ENCODE peak calls at places on chromosomes 6 and 20, in eight cellular contexts. B, N, C, S, H, X, M and Z are unnamed samples.

GRCh38 chr6:105174512-105174911 is 5.3 kb downstream of the POPDC3 start:
- DNase-seq in B (no peak), N (no peak), C (no peak), S (no peak), H (no peak), X (no peak), M (no peak), Z (no peak)

GRCh38 chr20:40961176-40961575 is 67.4 kb upstream of the TOP1 start:
- DNase-seq in B (no peak), N (no peak), C (no peak), S (no peak), H (no peak), X (no peak), M (no peak), Z (peak)

GRCh38 chr6:143236151-143236788 is 175.6 kb downstream of the AIG1 start:
- DNase-seq in B (no peak), N (no peak), C (no peak), S (no peak), H (no peak), X (no peak), M (no peak), Z (no peak)

GRCh38 chr6:129498556-129498940 is 211.4 kb downstream of the ARHGAP18 start:
- DNase-seq in B (peak), N (no peak), C (no peak), S (no peak), H (no peak), X (no peak), M (no peak), Z (no peak)

GRCh38 chr6:131065112-131065823 is 2.2 kb upstream of the EPB41L2 start:
- DNase-seq in B (no peak), N (no peak), C (no peak), S (no peak), H (no peak), X (no peak), M (no peak), Z (no peak)

GRCh38 chr6:143613749-143614148 is 64.0 kb upstream of the PHACTR2 start:
- DNase-seq in B (no peak), N (no peak), C (no peak), S (no peak), H (no peak), X (no peak), M (no peak), Z (no peak)

GRCh38 chr6:93282521-93283031 is 136.8 kb downstream of the EPHA7 start:
- DNase-seq in B (no peak), N (no peak), C (peak), S (no peak), H (peak), X (no peak), M (no peak), Z (peak)

GRCh38 chr6:50271266-50271665 is 221.5 kb upstream of the DEFB112 start:
- DNase-seq in B (no peak), N (no peak), C (no peak), S (no peak), H (no peak), X (no peak), M (no peak), Z (no peak)

GRCh38 chr20:31967830-31968249 is at the start of gene XKR7:
- DNase-seq in B (no peak), N (no peak), C (no peak), S (no peak), H (no peak), X (no peak), M (peak), Z (no peak)

GRCh38 chr6:5214570-5215052 is 46.1 kb downstream of the LYRM4 start:
- DNase-seq in B (peak), N (no peak), C (peak), S (no peak), H (no peak), X (no peak), M (no peak), Z (no peak)

GRCh38 chr6:44003345-44004061 is 123.7 kb downstream of the MRPL14 start:
- DNase-seq in B (no peak), N (no peak), C (no peak), S (no peak), H (peak), X (peak), M (no peak), Z (no peak)

GRCh38 chr20:1907586-1907985 is 12.4 kb downstream of the SIRPA start:
- DNase-seq in B (peak), N (no peak), C (no peak), S (no peak), H (no peak), X (no peak), M (no peak), Z (no peak)

GRCh38 chr6:5379647-5380242 is 118.4 kb downstream of the FARS2 start:
- DNase-seq in B (peak), N (peak), C (no peak), S (no peak), H (no peak), X (no peak), M (no peak), Z (no peak)

GRCh38 chr20:11907621-11908020 is 10.1 kb upstream of the BTBD3 start:
- DNase-seq in B (no peak), N (no peak), C (no peak), S (no peak), H (no peak), X (no peak), M (no peak), Z (no peak)

GRCh38 chr6:140538926-140539325 is 1164.5 kb upstream of the CITED2 start:
- DNase-seq in B (peak), N (no peak), C (no peak), S (no peak), H (no peak), X (no peak), M (no peak), Z (no peak)

GRCh38 chr20:9258891-9259290 is 190.0 kb downstream of the PLCB4 start:
- DNase-seq in B (no peak), N (no peak), C (no peak), S (no peak), H (no peak), X (no peak), M (no peak), Z (no peak)

GRCh38 chr20:23995905-23996666 is 7.5 kb upstream of the GGTLC1 start:
- DNase-seq in B (peak), N (no peak), C (peak), S (peak), H (peak), X (peak), M (peak), Z (no peak)

GRCh38 chr20:38883081-38883980 is 42.9 kb upstream of the FAM83D start:
- DNase-seq in B (peak), N (no peak), C (no peak), S (no peak), H (peak), X (no peak), M (peak), Z (no peak)

GRCh38 chr20:29313481-29313880 is 1944.0 kb upstream of the DEFB115 start:
- DNase-seq in B (no peak), N (no peak), C (no peak), S (no peak), H (no peak), X (no peak), M (no peak), Z (no peak)

GRCh38 chr6:95110767-95111166 is 466.6 kb upstream of the MANEA start:
- DNase-seq in B (no peak), N (no peak), C (no peak), S (no peak), H (no peak), X (no peak), M (no peak), Z (no peak)

GRCh38 chr6:36940027-36940426 is 14.5 kb upstream of the PI16 start:
- DNase-seq in B (no peak), N (no peak), C (no peak), S (no peak), H (no peak), X (no peak), M (no peak), Z (peak)

GRCh38 chr6:156701961-156702360 is 75.2 kb upstream of the ARID1B start:
- DNase-seq in B (no peak), N (no peak), C (no peak), S (no peak), H (no peak), X (no peak), M (no peak), Z (no peak)

GRCh38 chr6:16305246-16305725 is 66.9 kb downstream of the GMPR start:
- DNase-seq in B (no peak), N (peak), C (no peak), S (no peak), H (no peak), X (no peak), M (no peak), Z (peak)

GRCh38 chr6:34969662-34970265 is 80.7 kb downstream of the ANKS1A start:
- DNase-seq in B (no peak), N (no peak), C (no peak), S (no peak), H (no peak), X (no peak), M (no peak), Z (no peak)

GRCh38 chr20:11918280-11918952 is 723 bp downstream of the BTBD3 start:
- DNase-seq in B (no peak), N (no peak), C (no peak), S (no peak), H (no peak), X (no peak), M (no peak), Z (no peak)

GRCh38 chr6:63527658-63528514 is 44.4 kb upstream of the LOC128125822 start:
- DNase-seq in B (peak), N (no peak), C (no peak), S (no peak), H (no peak), X (no peak), M (no peak), Z (no peak)

GRCh38 chr6:108236791-108237190 is 24.0 kb downstream of the SNX3 start:
- DNase-seq in B (no peak), N (no peak), C (no peak), S (no peak), H (no peak), X (no peak), M (no peak), Z (no peak)